ENCODE peak calls at places on chromosomes 1 and 21, in five cellular contexts. Z is heart left ventricle, O is GM13976, P is Calu3, X is endothelial cell. V is an unnamed sample.

GRCh38 chr1:187374742-187375141 is 546.0 kb downstream of the PLA2G4A start:
- DNase-seq in Z (no peak), O (no peak), P (no peak), X (no peak), V (no peak)

GRCh38 chr21:45080639-45081414 is 6.4 kb downstream of the ADARB1 start:
- DNase-seq in Z (no peak), O (no peak), P (no peak), X (no peak), V (no peak)

GRCh38 chr1:204405988-204406387 is 5.6 kb downstream of the PPP1R15B start:
- DNase-seq in Z (no peak), O (no peak), P (no peak), X (no peak), V (no peak)

GRCh38 chr1:29677028-29678024 is 441.0 kb downstream of the PTPRU start:
- DNase-seq in Z (no peak), O (no peak), P (no peak), X (no peak), V (no peak)

GRCh38 chr1:53324728-53325297 is 3.1 kb downstream of the LRP8 start:
- DNase-seq in Z (no peak), O (no peak), P (no peak), X (no peak), V (no peak)

GRCh38 chr1:198258491-198258890 is 101.7 kb downstream of the NEK7 start:
- DNase-seq in Z (no peak), O (no peak), P (no peak), X (no peak), V (no peak)

GRCh38 chr1:110084226-110085078 is 14.0 kb upstream of the ALX3 start:
- DNase-seq in Z (peak; percentile 57), O (peak; percentile 73), P (peak; percentile 32), X (no peak), V (peak; percentile 49)

GRCh38 chr1:155981266-155982088 is 3.1 kb upstream of the ARHGEF2 start:
- DNase-seq in Z (peak; percentile 31), O (peak; percentile 67), P (no peak), X (no peak), V (no peak)

GRCh38 chr1:234782821-234783220 is 172.8 kb upstream of the IRF2BP2 start:
- DNase-seq in Z (no peak), O (no peak), P (no peak), X (no peak), V (no peak)

GRCh38 chr1:148318123-148318899 is 164.8 kb downstream of the PPIAL4G start:
- DNase-seq in Z (no peak), O (peak; percentile 77), P (no peak), X (peak; percentile 20), V (no peak)

GRCh38 chr1:173341307-173341706 is 134.2 kb upstream of the TNFSF4 start:
- DNase-seq in Z (no peak), O (no peak), P (no peak), X (no peak), V (no peak)

GRCh38 chr1:147084273-147085096 is 87.8 kb downstream of the PRKAB2 start:
- DNase-seq in Z (peak; percentile 60), O (peak; percentile 82), P (peak; percentile 70), X (peak; percentile 66), V (peak; percentile 88)

GRCh38 chr1:23196627-23197328 is 20.5 kb downstream of the HTR1D start:
- DNase-seq in Z (no peak), O (no peak), P (peak; percentile 60), X (no peak), V (peak; percentile 31)

GRCh38 chr1:60911980-60912692 is 170.2 kb upstream of the NFIA start:
- DNase-seq in Z (peak; percentile 47), O (no peak), P (no peak), X (peak; percentile 36), V (no peak)

GRCh38 chr21:28538987-28539622 is 453.6 kb downstream of the LTN1 start:
- DNase-seq in Z (no peak), O (no peak), P (no peak), X (no peak), V (no peak)

GRCh38 chr1:12356004-12356890 is 126.4 kb downstream of the VPS13D start:
- DNase-seq in Z (no peak), O (no peak), P (no peak), X (no peak), V (no peak)

GRCh38 chr1:182575540-182576149 is 13.4 kb downstream of the RNASEL start:
- DNase-seq in Z (no peak), O (no peak), P (no peak), X (no peak), V (no peak)

GRCh38 chr1:20705356-20705755 is 12.5 kb downstream of the KIF17 start:
- DNase-seq in Z (no peak), O (no peak), P (no peak), X (no peak), V (no peak)

GRCh38 chr1:110136911-110137310 is 13.4 kb upstream of the SLC6A17 start:
- DNase-seq in Z (no peak), O (no peak), P (peak; percentile 37), X (peak; percentile 62), V (no peak)

GRCh38 chr1:7015022-7015421 is 229.8 kb downstream of the CAMTA1 start:
- DNase-seq in Z (no peak), O (no peak), P (no peak), X (no peak), V (no peak)

GRCh38 chr1:156592158-156592909 is 758 bp downstream of the NAXE start:
- DNase-seq in Z (no peak), O (no peak), P (no peak), X (no peak), V (no peak)

GRCh38 chr1:202010042-202011015 is at the start of gene ELF3:
- DNase-seq in Z (no peak), O (peak; percentile 83), P (peak; percentile 98), X (no peak), V (peak; percentile 82)

GRCh38 chr1:2044510-2045319 is 5.5 kb upstream of the PRKCZ start:
- DNase-seq in Z (peak; percentile 75), O (peak; percentile 90), P (peak; percentile 80), X (peak; percentile 90), V (peak; percentile 97)

GRCh38 chr1:30374400-30375070 is 348.9 kb downstream of the MATN1 start:
- DNase-seq in Z (no peak), O (no peak), P (no peak), X (no peak), V (no peak)

GRCh38 chr1:180502361-180503273 is at the start of gene ACBD6:
- DNase-seq in Z (peak; percentile 84), O (peak; percentile 91), P (peak; percentile 92), X (peak; percentile 91), V (peak; percentile 86)

GRCh38 chr1:197787056-197787455 is 11.8 kb upstream of the DENND1B start:
- DNase-seq in Z (no peak), O (no peak), P (no peak), X (no peak), V (no peak)

GRCh38 chr21:34189506-34189905 is 116.1 kb downstream of the MRPS6 start:
- DNase-seq in Z (peak; percentile 10), O (no peak), P (no peak), X (no peak), V (no peak)

DNA sequence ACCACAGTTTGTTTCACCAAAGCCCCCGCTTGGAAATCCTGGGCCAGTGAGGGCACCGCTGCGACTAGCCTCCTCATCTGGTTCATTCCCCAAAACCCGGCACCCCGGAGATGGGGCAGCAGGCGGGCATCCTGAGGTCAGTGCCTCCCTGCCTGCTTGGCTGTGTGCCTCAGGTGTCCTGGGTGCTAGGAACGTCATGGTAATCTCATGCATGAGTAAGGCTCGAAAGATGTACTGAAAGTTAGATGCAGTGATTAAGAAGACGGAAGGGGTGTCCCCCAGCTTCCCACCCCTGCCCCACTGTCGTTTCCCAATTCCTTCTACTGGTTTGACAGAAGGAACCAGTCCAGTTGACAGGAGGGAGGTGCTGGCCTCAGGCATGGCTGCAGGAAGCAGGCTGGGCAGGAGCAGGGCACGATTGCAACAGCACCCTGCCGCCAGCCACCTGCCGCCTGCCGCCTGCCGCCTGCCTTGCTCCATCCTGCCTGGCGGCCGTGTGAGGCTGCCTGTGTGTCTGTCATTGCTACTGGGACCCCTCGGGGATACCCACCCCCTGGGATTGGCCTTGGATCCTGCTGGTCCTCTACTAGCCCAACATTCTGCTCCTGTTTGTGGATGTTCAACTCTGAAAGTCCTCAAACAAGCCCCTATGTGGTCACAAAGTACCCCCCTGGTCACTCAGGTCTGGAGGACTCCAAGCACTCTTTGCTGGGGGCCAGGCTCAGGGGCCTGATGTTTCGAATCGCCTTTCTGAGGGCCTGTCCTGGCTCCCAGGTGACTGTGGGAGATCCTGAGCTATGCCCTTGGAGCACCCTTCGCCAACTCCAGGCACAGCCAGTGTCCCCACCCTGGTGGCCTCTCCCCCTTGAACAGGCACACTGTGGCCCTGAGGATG is 73.0 kb upstream of the IFFO2 start:
- DNase-seq in Z (no peak), O (no peak), P (peak; percentile 48), X (no peak), V (peak; percentile 35)
- TF ChIP-seq CTCF in Z (no peak), O (no peak), P (no peak), X (no peak), V (no peak)

GRCh38 chr1:237677979-237678378 is 212.7 kb downstream of the ZP4 start:
- DNase-seq in Z (no peak), O (no peak), P (peak; percentile 8), X (no peak), V (no peak)
- TF ChIP-seq CTCF in Z (no peak), O (no peak), P (no peak), X (no peak), V (no peak)

DNA sequence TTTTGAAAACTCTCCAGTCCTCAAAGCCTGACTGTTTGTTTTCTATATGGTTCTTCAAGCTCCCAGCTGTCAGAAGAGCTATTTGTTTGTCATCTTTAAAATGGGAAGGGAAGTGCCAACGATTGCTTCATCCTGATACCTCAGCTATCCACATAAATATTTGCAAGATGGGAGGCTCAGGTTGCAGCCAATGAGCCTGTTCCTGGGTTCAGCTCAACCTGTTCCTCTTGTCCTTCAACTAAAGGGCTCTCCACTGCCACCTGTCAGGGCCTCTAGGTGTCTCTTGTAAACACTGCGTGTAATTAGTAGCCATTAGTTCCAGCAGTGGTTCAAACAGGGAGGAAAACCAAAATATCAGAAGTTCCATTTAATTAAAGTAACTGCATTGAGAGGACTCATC is 445.1 kb downstream of the AJAP1 start:
- DNase-seq in Z (no peak), O (no peak), P (no peak), X (no peak), V (no peak)
- TF ChIP-seq CTCF in Z (no peak), O (no peak), P (no peak), X (no peak), V (no peak)

GRCh38 chr1:223650465-223650864 is 15.0 kb downstream of the CAPN8 start:
- DNase-seq in Z (no peak), O (no peak), P (no peak), X (no peak), V (no peak)

GRCh38 chr1:223647249-223647648 is 18.3 kb downstream of the CAPN8 start:
- DNase-seq in Z (no peak), O (no peak), P (no peak), X (no peak), V (no peak)

GRCh38 chr1:223652436-223652901 is 13.0 kb downstream of the CAPN8 start:
- DNase-seq in Z (no peak), O (no peak), P (no peak), X (no peak), V (no peak)

GRCh38 chr1:223645903-223646302 is 19.6 kb downstream of the CAPN8 start:
- DNase-seq in Z (no peak), O (no peak), P (no peak), X (no peak), V (no peak)

DNA sequence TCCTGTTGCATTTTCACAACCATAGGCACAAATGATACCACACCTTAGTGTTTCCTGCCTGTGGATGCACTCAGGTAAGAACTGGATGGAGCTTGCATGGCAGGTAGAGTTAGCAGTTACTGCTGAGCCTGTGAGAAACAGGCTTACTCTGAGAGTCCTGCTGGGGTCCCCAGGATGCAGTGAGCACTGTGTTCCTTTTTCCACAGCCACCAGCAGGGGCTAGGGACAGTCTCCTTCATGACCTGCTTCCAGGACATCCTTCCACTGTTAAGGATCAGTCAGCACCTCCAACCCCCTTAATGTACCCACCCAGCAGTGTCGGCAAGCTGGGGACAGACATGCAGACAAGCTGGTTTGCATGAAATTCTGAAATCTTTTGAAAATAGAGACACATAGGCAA is 16.3 kb downstream of the CAPN8 start:
- DNase-seq in Z (no peak), O (no peak), P (no peak), X (no peak), V (no peak)
- TF ChIP-seq CTCF in Z (no peak), O (no peak), P (no peak), X (no peak), V (no peak)

V was measured in upper lobe of left lung.